ENCODE peak calls at places on chromosome 5, in eight cellular contexts. B, S, G, M, E, N, X and Y are unnamed samples.

GRCh38 chr5:1065143-1065750 is 46.6 kb downstream of the SLC12A7 start:
- DNase-seq in B (no peak), N (no peak), X (no peak), M (no peak), E (no peak), S (no peak), G (no peak), Y (no peak)

GRCh38 chr5:10036136-10036535 is 213.6 kb downstream of the ATPSCKMT start:
- DNase-seq in M (no peak), X (no peak), G (no peak), N (no peak), E (no peak), B (no peak), S (no peak), Y (no peak)

GRCh38 chr5:43638556-43638955 is 35.6 kb downstream of the NNT start:
- DNase-seq in N (no peak), X (no peak), M (no peak), E (no peak), S (no peak), G (no peak), B (no peak), Y (no peak)

GRCh38 chr5:135312255-135312935 is 86.6 kb downstream of the MACROH2A1 start:
- DNase-seq in B (no peak), M (no peak), E (peak), G (no peak), N (no peak), S (no peak), X (no peak), Y (no peak)

GRCh38 chr5:35742006-35742405 is 114.7 kb upstream of the IL7R start:
- DNase-seq in G (no peak), M (no peak), S (no peak), B (no peak), X (no peak), N (no peak), E (no peak), Y (no peak)

GRCh38 chr5:124631874-124632550 is 114.4 kb downstream of the ZNF608 start:
- DNase-seq in N (no peak), G (no peak), E (no peak), X (no peak), M (no peak), S (no peak), B (no peak), Y (no peak)

GRCh38 chr5:89893546-89893945 is 516.0 kb downstream of the CETN3 start:
- DNase-seq in S (no peak), N (no peak), G (no peak), B (no peak), X (no peak), M (no peak), E (no peak), Y (no peak)

GRCh38 chr5:6461793-6462650 is 13.4 kb downstream of the UBE2QL1 start:
- DNase-seq in E (peak), S (no peak), B (no peak), M (no peak), X (no peak), G (no peak), N (no peak), Y (no peak)

GRCh38 chr5:136033848-136034247 is 5.1 kb downstream of the TGFBI start:
- DNase-seq in N (no peak), X (no peak), E (peak), M (no peak), G (no peak), S (no peak), B (no peak), Y (no peak)

GRCh38 chr5:122291000-122291592 is 20.9 kb upstream of the SNCAIP start:
- DNase-seq in X (no peak), B (no peak), N (no peak), M (no peak), E (peak), S (no peak), G (no peak), Y (no peak)

GRCh38 chr5:42870882-42871418 is 59.3 kb upstream of the SELENOP start:
- DNase-seq in X (no peak), G (no peak), S (no peak), E (peak), B (no peak), N (no peak), M (no peak), Y (no peak)

GRCh38 chr5:31536873-31537272 is 4.8 kb downstream of the C5orf22 start:
- DNase-seq in B (no peak), G (no peak), S (no peak), M (no peak), N (no peak), E (no peak), X (no peak), Y (no peak)

GRCh38 chr5:73387630-73388370 is 60.8 kb downstream of the FOXD1 start:
- DNase-seq in E (no peak), N (no peak), M (no peak), X (no peak), G (no peak), B (no peak), S (no peak), Y (no peak)

GRCh38 chr5:149904977-149905376 is 39.6 kb downstream of the PDE6A start:
- DNase-seq in X (no peak), M (no peak), E (no peak), B (no peak), G (no peak), S (no peak), N (no peak), Y (no peak)